ENCODE peak calls at places on chromosomes 11 and 22, in four cellular contexts. One of them, this sample, is unnamed.

GRCh38 chr11:2468363-2469240 is 23.8 kb downstream of the KCNQ1 start:
- DNase-seq in H1: no peak
- DNase-seq in HepG2: no peak
- DNase-seq in K562: no peak
- DNase-seq in this sample: no peak

GRCh38 chr11:124602751-124603150 is 8.5 kb upstream of the PANX3 start:
- DNase-seq in K562: no peak
- DNase-seq in HepG2: no peak
- DNase-seq in H1: no peak
- DNase-seq in this sample: no peak

GRCh38 chr22:44938886-44939285 is 70.9 kb downstream of the PHF21B start:
- DNase-seq in H1: no peak
- DNase-seq in K562: no peak
- DNase-seq in HepG2: no peak
- DNase-seq in this sample: no peak

GRCh38 chr11:130644187-130644586 is 195.7 kb downstream of the ADAMTS15 start:
- DNase-seq in HepG2: no peak
- DNase-seq in H1: peak
- DNase-seq in K562: no peak
- DNase-seq in this sample: no peak

GRCh38 chr22:31337178-31337577 is 9.0 kb downstream of the PATZ1 start:
- DNase-seq in HepG2: no peak
- DNase-seq in K562: no peak
- DNase-seq in H1: no peak
- DNase-seq in this sample: no peak

GRCh38 chr11:28793282-28793738 is 685.1 kb downstream of the METTL15 start:
- DNase-seq in H1: no peak
- DNase-seq in K562: no peak
- DNase-seq in HepG2: no peak
- DNase-seq in this sample: no peak

GRCh38 chr11:128318856-128319474 is 268.4 kb downstream of the ETS1 start:
- DNase-seq in HepG2: no peak
- DNase-seq in H1: no peak
- DNase-seq in K562: no peak
- DNase-seq in this sample: no peak

GRCh38 chr22:24124247-24124646 is 57.0 kb upstream of the SUSD2 start:
- DNase-seq in H1: no peak
- DNase-seq in K562: no peak
- DNase-seq in HepG2: no peak
- DNase-seq in this sample: no peak

GRCh38 chr22:28108851-28109250 is 189.8 kb upstream of the PITPNB start:
- DNase-seq in H1: no peak
- DNase-seq in K562: no peak
- DNase-seq in HepG2: no peak
- DNase-seq in this sample: no peak

GRCh38 chr11:126352163-126352562 is 3.3 kb upstream of the ST3GAL4 start:
- DNase-seq in H1: no peak
- DNase-seq in K562: no peak
- DNase-seq in HepG2: no peak
- DNase-seq in this sample: no peak

GRCh38 chr22:28544431-28544868 is 135.2 kb downstream of the TTC28 start:
- DNase-seq in HepG2: no peak
- DNase-seq in K562: peak
- DNase-seq in H1: no peak
- DNase-seq in this sample: no peak

GRCh38 chr22:22060200-22061084 is 77.9 kb upstream of the TOP3B start:
- DNase-seq in H1: peak
- DNase-seq in K562: peak
- DNase-seq in HepG2: peak
- DNase-seq in this sample: peak
- TF ChIP-seq RNF2 in H1: no peak
- TF ChIP-seq RNF2 in K562: no peak
- TF ChIP-seq RNF2 in HepG2: no peak
- TF ChIP-seq RNF2 in this sample: no peak

DNA sequence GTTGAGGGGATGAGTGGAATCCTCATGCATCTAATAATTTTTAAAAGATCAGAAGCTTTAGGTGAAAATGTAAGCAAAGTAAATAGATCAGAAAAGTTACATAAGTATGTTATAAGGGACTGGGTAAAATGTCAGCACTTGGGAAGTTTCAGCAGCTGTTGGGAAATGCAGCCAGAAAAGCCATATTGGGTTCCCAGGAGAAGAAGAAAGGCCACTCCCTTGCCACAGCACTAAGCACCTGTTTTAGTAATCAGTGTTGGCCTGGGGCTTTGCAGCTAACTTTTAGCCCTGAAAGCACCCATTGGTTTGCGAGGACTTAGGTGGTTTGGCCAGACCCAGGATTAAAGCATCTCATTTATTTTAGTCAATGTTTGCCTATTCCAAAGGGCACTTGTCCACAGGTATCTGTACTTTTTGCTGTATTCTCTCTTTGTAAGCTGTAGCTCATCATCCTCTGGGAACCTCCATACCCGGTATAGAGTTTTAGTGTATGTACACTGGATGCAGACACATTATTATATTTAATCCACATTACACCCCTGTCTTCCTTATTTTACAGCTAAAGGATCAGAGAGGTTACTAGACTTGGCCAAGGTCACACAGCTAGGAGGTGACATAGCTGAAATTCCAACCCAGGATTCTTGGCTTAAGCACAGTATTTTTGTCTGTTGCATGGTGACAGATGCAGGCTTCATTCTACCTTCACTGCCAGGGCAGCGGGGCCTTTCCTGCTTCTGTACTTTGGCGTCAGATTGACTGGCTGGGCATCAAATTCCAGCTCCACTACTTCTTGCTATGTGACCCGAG is 127.7 kb upstream of the SESN3 start:
- DNase-seq in HepG2: no peak
- DNase-seq in K562: no peak
- DNase-seq in H1: no peak
- DNase-seq in this sample: no peak
- TF ChIP-seq RNF2 in HepG2: no peak
- TF ChIP-seq RNF2 in K562: no peak
- TF ChIP-seq RNF2 in H1: no peak
- TF ChIP-seq RNF2 in this sample: no peak

GRCh38 chr11:64225608-64226506 is at the start of the genes NUDT22 and TRPT1:
- DNase-seq in HepG2: peak
- DNase-seq in H1: no peak
- DNase-seq in K562: peak
- DNase-seq in this sample: peak
- TF ChIP-seq RNF2 in HepG2: no peak
- TF ChIP-seq RNF2 in H1: no peak
- TF ChIP-seq RNF2 in K562: no peak
- TF ChIP-seq RNF2 in this sample: no peak

GRCh38 chr22:36405221-36405631 is 17.5 kb upstream of the MYH9 start:
- DNase-seq in H1: no peak
- DNase-seq in K562: no peak
- DNase-seq in HepG2: no peak
- DNase-seq in this sample: no peak
- TF ChIP-seq RNF2 in H1: no peak
- TF ChIP-seq RNF2 in K562: no peak
- TF ChIP-seq RNF2 in HepG2: no peak
- TF ChIP-seq RNF2 in this sample: no peak

GRCh38 chr11:73425118-73425517 is 48.9 kb downstream of the RELT start:
- DNase-seq in K562: no peak
- DNase-seq in H1: no peak
- DNase-seq in HepG2: no peak
- DNase-seq in this sample: no peak

GRCh38 chr11:73423506-73423905 is 47.3 kb downstream of the RELT start:
- DNase-seq in H1: no peak
- DNase-seq in K562: no peak
- DNase-seq in HepG2: no peak
- DNase-seq in this sample: no peak

GRCh38 chr11:73428227-73428626 is 52.0 kb downstream of the RELT start:
- DNase-seq in HepG2: no peak
- DNase-seq in K562: no peak
- DNase-seq in H1: no peak
- DNase-seq in this sample: no peak

GRCh38 chr11:73429121-73429740 is 53.0 kb downstream of the RELT start:
- DNase-seq in K562: no peak
- DNase-seq in HepG2: no peak
- DNase-seq in H1: no peak
- DNase-seq in this sample: no peak

GRCh38 chr11:73426184-73426845 is 50.1 kb downstream of the RELT start:
- DNase-seq in HepG2: no peak
- DNase-seq in H1: no peak
- DNase-seq in K562: no peak
- DNase-seq in this sample: no peak
- TF ChIP-seq RNF2 in HepG2: no peak
- TF ChIP-seq RNF2 in H1: no peak
- TF ChIP-seq RNF2 in K562: no peak
- TF ChIP-seq RNF2 in this sample: no peak

DNA sequence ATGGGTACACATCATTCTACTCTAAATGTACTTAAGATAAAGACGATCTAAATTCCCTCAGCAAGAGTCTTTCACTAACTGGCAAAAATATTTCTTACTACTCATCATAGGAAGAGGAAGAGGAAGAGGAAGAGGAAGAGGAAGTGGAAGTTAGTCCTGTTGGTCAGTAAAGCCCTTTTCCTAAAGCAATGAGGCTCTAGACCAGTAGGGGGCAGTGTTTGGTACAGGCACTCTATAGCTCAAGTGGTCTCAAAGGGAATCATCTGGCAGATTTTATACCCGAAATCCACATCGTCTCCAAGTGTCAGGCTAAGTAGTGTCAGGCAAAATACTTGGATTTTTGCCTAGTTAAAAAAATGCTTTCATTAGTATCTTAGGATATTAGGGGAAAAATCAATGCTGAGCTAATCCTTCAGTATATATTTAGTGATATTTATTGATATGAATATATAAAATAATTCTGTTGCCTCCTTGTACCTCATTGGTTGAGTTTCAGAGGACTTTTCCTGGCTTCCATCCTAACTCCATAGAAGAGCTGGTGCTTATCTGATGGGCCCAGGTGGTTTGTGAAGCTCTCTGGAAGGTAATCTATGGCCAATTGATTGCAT is 7.7 kb downstream of the BLID start:
- DNase-seq in H1: no peak
- DNase-seq in K562: peak
- DNase-seq in HepG2: peak
- DNase-seq in this sample: peak
- TF ChIP-seq RNF2 in H1: no peak
- TF ChIP-seq RNF2 in K562: no peak
- TF ChIP-seq RNF2 in HepG2: no peak
- TF ChIP-seq RNF2 in this sample: no peak

GRCh38 chr22:46842606-46843005 is 80.2 kb downstream of the TBC1D22A start:
- DNase-seq in K562: no peak
- DNase-seq in HepG2: no peak
- DNase-seq in H1: no peak
- DNase-seq in this sample: no peak

GRCh38 chr22:46844606-46845210 is 82.3 kb downstream of the TBC1D22A start:
- DNase-seq in HepG2: no peak
- DNase-seq in K562: no peak
- DNase-seq in H1: no peak
- DNase-seq in this sample: no peak

GRCh38 chr22:46845281-46846153 is 83.1 kb downstream of the TBC1D22A start:
- DNase-seq in K562: no peak
- DNase-seq in H1: no peak
- DNase-seq in HepG2: no peak
- DNase-seq in this sample: peak

GRCh38 chr22:46841528-46841927 is 79.1 kb downstream of the TBC1D22A start:
- DNase-seq in H1: no peak
- DNase-seq in K562: no peak
- DNase-seq in HepG2: no peak
- DNase-seq in this sample: no peak

GRCh38 chr22:46843691-46844297 is 81.3 kb downstream of the TBC1D22A start:
- DNase-seq in HepG2: no peak
- DNase-seq in K562: no peak
- DNase-seq in H1: no peak
- DNase-seq in this sample: no peak
- TF ChIP-seq RNF2 in HepG2: no peak
- TF ChIP-seq RNF2 in K562: no peak
- TF ChIP-seq RNF2 in H1: no peak
- TF ChIP-seq RNF2 in this sample: no peak

DNA sequence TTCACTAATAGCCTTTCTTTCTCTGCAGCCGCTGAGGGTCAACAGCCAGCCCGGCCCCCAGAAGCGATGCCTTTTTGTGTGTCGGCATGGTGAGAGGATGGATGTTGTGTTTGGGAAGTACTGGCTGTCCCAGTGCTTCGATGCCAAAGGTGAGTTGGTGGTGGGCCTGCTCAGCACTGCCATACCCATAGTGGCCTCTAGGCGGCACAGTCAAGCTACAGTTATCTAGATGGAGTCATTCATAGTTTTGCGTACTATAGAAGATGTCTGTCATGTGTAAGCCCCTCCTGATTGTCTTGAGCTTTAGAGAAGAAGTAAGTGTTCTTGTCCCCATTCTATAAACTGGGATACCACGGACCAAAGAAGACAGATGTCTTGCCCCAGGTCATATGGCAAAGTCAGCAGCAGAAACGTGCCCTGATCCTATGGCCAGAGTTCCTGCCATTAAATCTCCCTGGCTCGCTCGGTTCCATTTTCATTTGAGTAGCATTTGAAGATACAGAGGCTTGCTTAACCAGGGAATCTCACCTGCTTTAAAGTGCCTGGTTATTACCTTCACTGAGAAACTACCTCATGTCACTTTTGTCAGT is 42.1 kb upstream of the CRTAM start:
- DNase-seq in H1: no peak
- DNase-seq in HepG2: peak
- DNase-seq in K562: peak
- DNase-seq in this sample: peak
- TF ChIP-seq RNF2 in H1: no peak
- TF ChIP-seq RNF2 in HepG2: no peak
- TF ChIP-seq RNF2 in K562: no peak
- TF ChIP-seq RNF2 in this sample: no peak

DNA sequence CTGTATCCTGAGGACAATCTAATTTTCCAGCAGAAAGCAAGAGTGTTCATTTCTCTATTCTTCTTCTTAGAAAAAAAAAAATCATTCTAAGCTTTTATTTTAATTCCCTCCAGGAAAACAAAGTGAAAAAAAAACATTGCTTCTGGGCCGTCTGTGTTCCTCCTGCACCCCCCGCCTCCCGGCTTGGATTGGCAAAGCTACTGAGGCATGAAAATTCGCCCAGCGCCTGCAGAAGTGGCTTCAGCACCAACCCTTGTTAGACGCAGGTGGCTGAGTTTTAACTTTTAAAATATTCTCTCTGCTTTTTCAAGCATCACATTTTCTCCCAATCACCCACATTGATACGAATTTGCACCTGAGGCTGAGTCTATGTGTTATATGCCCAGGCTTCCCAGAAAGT is 401.6 kb downstream of the BRD1 start:
- DNase-seq in H1: no peak
- DNase-seq in K562: no peak
- DNase-seq in HepG2: no peak
- DNase-seq in this sample: no peak
- TF ChIP-seq RNF2 in H1: no peak
- TF ChIP-seq RNF2 in K562: no peak
- TF ChIP-seq RNF2 in HepG2: no peak
- TF ChIP-seq RNF2 in this sample: no peak

GRCh38 chr11:44948155-44948554 is 2.5 kb downstream of the TP53I11 start:
- DNase-seq in K562: no peak
- DNase-seq in H1: no peak
- DNase-seq in HepG2: no peak
- DNase-seq in this sample: no peak

GRCh38 chr11:44947114-44947513 is 3.6 kb downstream of the TP53I11 start:
- DNase-seq in K562: no peak
- DNase-seq in HepG2: no peak
- DNase-seq in H1: no peak
- DNase-seq in this sample: no peak

GRCh38 chr11:44945639-44946038 is 5.0 kb downstream of the TP53I11 start:
- DNase-seq in K562: no peak
- DNase-seq in H1: no peak
- DNase-seq in HepG2: no peak
- DNase-seq in this sample: no peak

GRCh38 chr11:44944853-44945235 is 5.8 kb downstream of the TP53I11 start:
- DNase-seq in HepG2: no peak
- DNase-seq in H1: no peak
- DNase-seq in K562: no peak
- DNase-seq in this sample: no peak

GRCh38 chr11:44946268-44946667 is 4.4 kb downstream of the TP53I11 start:
- DNase-seq in K562: no peak
- DNase-seq in HepG2: no peak
- DNase-seq in H1: no peak
- DNase-seq in this sample: no peak
- TF ChIP-seq RNF2 in K562: no peak
- TF ChIP-seq RNF2 in HepG2: no peak
- TF ChIP-seq RNF2 in H1: no peak
- TF ChIP-seq RNF2 in this sample: no peak